ENCODE peak calls at places on chromosomes 3 and 15, in seven cellular contexts. R is effector memory CD4-positive, alpha-beta T cell; J is tibial artery; F is CD8-positive, alpha-beta memory T cell; Q is transverse colon; L is CD8-positive, alpha-beta T cell; T is right cardiac atrium. H is an unnamed sample.
A peak's percentile ranks its signal among the peaks of the same experiment; 100 is the strongest.

GRCh38 chr15:61671736-61672135 is 388.5 kb downstream of the VPS13C start:
- DNase-seq in R (no peak), J (peak; percentile 67), F (no peak), Q (no peak), L (no peak), T (peak; percentile 68), H (no peak)

GRCh38 chr3:129503387-129504010 is 24.9 kb upstream of the RHO start:
- DNase-seq in R (no peak), J (no peak), F (no peak), Q (no peak), L (no peak), T (peak; percentile 20), H (no peak)

GRCh38 chr3:8658326-8659212 is 14.0 kb upstream of the SSUH2 start:
- DNase-seq in R (no peak), J (peak; percentile 77), F (no peak), Q (peak; percentile 57), L (no peak), T (peak; percentile 94), H (no peak)

GRCh38 chr3:187209501-187209900 is 12.2 kb downstream of the RTP1 start:
- DNase-seq in R (no peak), J (no peak), F (no peak), Q (no peak), L (no peak), T (no peak), H (no peak)

GRCh38 chr3:10676905-10677304 is 139.1 kb upstream of the SLC6A11 start:
- DNase-seq in R (no peak), J (no peak), F (no peak), Q (no peak), L (no peak), T (no peak), H (no peak)

GRCh38 chr15:59178151-59178705 is 28.4 kb upstream of the LDHAL6B start:
- DNase-seq in R (no peak), J (no peak), F (no peak), Q (no peak), L (no peak), T (no peak), H (no peak)

GRCh38 chr3:37979798-37980476 is 10.6 kb upstream of the VILL start:
- DNase-seq in R (no peak), J (no peak), F (no peak), Q (no peak), L (no peak), T (no peak), H (no peak)

GRCh38 chr3:43211681-43212080 is 74.7 kb upstream of the SNRK start:
- DNase-seq in R (no peak), J (no peak), F (no peak), Q (no peak), L (no peak), T (no peak), H (no peak)

GRCh38 chr3:55487376-55488241 is 503 bp upstream of the WNT5A start:
- DNase-seq in R (no peak), J (no peak), F (no peak), Q (peak; percentile 39), L (no peak), T (peak; percentile 73), H (no peak)

GRCh38 chr15:40458495-40459371 is 12.1 kb upstream of the CHST14 start:
- DNase-seq in R (no peak), J (no peak), F (no peak), Q (no peak), L (no peak), T (peak; percentile 39), H (no peak)

GRCh38 chr3:78507196-78507984 is 1260.4 kb downstream of the ROBO1 start:
- DNase-seq in R (no peak), J (no peak), F (no peak), Q (no peak), L (no peak), T (no peak), H (no peak)

GRCh38 chr3:191269289-191270085 is 59.7 kb upstream of the CCDC50 start:
- DNase-seq in R (no peak), J (no peak), F (no peak), Q (no peak), L (no peak), T (no peak), H (no peak)

GRCh38 chr3:96491868-96492267 is 322.5 kb upstream of the EPHA6 start:
- DNase-seq in R (no peak), J (no peak), F (no peak), Q (no peak), L (no peak), T (no peak), H (no peak)

GRCh38 chr3:96483781-96484180 is 330.6 kb upstream of the EPHA6 start:
- DNase-seq in R (no peak), J (no peak), F (no peak), Q (no peak), L (no peak), T (no peak), H (no peak)

GRCh38 chr3:96491023-96491422 is 323.4 kb upstream of the EPHA6 start:
- DNase-seq in R (no peak), J (no peak), F (no peak), Q (no peak), L (no peak), T (no peak), H (no peak)

DNA sequence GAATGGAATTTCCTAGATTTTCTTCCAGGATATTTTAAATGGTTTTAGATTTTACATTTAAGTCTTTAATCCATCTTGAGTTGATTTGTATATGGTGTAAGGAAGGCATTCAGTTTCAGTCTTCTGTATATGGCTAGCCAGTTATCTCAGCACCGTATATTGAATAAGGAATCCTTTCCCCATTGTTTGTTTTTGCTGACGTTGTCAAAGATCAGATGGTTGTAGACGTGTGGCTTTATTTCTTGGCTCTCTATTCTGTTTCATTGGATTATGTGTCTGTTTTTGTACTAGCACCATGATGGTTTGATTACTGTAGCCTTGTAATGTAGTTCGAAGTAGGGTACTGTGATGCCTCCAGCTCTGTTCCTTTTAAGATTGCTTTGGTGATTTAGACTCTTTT is 325.7 kb upstream of the EPHA6 start:
- DNase-seq in R (no peak), J (no peak), F (no peak), Q (no peak), L (no peak), T (no peak), H (no peak)
- H3K9me3 ChIP-seq in R (no peaks in the 10 kb centered on the region), J (no peaks in the 10 kb centered on the region), F (no peaks in the 10 kb centered on the region), Q (no peaks in the 10 kb centered on the region), L (no peaks in the 10 kb centered on the region), T (no peaks in the 10 kb centered on the region), H (no peaks in the 10 kb centered on the region)

GRCh38 chr3:21447471-21448205 is 303.4 kb downstream of the ZNF385D start:
- DNase-seq in R (no peak), J (no peak), F (no peak), Q (no peak), L (no peak), T (no peak), H (no peak)
- H3K9me3 ChIP-seq in R (no peaks in the 10 kb centered on the region), J (no peaks in the 10 kb centered on the region), F (no peaks in the 10 kb centered on the region), Q (no peaks in the 10 kb centered on the region), L (no peaks in the 10 kb centered on the region), T (no peaks in the 10 kb centered on the region), H (peaks cover 2% of the 10 kb centered on the region)

GRCh38 chr15:25410649-25411048 is 28.2 kb downstream of the UBE3A start:
- DNase-seq in R (no peak), J (no peak), F (no peak), Q (no peak), L (no peak), T (no peak), H (no peak)
- H3K9me3 ChIP-seq in R (no peaks in the 10 kb centered on the region), J (no peaks in the 10 kb centered on the region), F (no peaks in the 10 kb centered on the region), Q (no peaks in the 10 kb centered on the region), L (peaks cover 4% of the 10 kb centered on the region), T (no peaks in the 10 kb centered on the region), H (no peaks in the 10 kb centered on the region)

GRCh38 chr3:462851-463250 is 266.3 kb downstream of the CHL1 start:
- DNase-seq in R (no peak), J (no peak), F (no peak), Q (no peak), L (no peak), T (no peak), H (no peak)

GRCh38 chr3:459376-459710 is 262.8 kb downstream of the CHL1 start:
- DNase-seq in R (no peak), J (no peak), F (no peak), Q (no peak), L (no peak), T (no peak), H (no peak)

GRCh38 chr3:454986-455385 is 258.4 kb downstream of the CHL1 start:
- DNase-seq in R (no peak), J (no peak), F (no peak), Q (no peak), L (no peak), T (no peak), H (no peak)

GRCh38 chr3:458124-458523 is 261.6 kb downstream of the CHL1 start:
- DNase-seq in R (no peak), J (no peak), F (no peak), Q (no peak), L (no peak), T (no peak), H (no peak)

DNA sequence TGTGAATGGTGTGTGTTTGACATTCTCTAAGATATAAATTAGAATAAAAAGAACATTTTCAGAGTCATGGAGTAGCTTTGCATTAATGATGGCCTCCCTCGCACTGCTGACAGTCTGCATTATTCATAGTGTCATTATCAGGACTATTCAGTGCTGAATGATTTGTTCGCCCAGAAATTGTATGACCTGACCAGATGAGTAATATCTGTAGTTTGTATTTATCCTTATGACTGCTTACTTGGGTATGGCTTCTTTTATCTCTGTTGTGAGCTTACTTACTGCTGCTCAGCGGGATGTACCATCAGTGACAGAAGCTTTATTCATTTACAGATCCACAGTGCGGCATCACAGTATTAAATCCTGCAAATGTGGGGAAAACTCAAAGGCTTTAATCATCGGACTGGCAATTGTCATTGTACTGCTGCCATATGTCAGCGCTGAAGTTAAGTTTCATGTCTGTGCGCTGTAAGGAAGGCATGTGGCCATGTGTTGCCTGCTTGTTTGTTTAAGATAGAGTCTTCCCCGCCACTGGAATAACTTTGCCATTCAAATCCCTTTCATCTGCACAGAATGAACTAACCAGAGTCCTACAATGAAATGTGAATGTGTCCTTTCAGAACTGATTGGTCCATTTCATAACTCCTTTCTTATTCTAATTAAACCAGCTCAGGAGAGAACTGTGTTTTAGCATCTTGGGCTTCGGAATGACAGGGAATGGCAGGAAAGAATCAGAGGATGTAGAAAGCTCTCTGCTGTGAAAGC is 262.2 kb downstream of the CHL1 start:
- DNase-seq in R (no peak), J (no peak), F (no peak), Q (no peak), L (no peak), T (no peak), H (no peak)
- H3K9me3 ChIP-seq in R (no peaks in the 10 kb centered on the region), J (no peaks in the 10 kb centered on the region), F (no peaks in the 10 kb centered on the region), Q (no peaks in the 10 kb centered on the region), L (no peaks in the 10 kb centered on the region), T (no peaks in the 10 kb centered on the region), H (no peaks in the 10 kb centered on the region)

DNA sequence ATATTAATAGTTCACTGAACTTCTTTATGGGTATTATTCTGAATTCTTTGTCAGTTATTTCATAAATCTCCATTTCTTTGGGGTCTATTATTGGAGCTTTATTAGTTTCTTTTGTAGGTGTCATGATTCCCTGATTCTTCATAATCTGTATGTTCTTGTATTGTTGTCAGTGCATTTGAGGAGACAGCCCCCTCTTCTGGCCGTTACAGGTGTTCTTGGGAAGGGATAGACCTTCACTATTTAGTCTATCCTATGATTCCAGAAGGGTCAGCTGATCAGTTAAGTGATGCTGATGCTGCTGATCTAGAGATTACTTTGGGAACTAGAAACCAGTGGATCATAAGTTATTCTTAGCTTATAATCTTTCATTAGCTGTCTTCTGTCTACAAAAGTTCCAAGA is 34.9 kb downstream of the TMEM39A start:
- DNase-seq in R (no peak), J (no peak), F (no peak), Q (no peak), L (no peak), T (no peak), H (no peak)
- H3K9me3 ChIP-seq in R (peaks cover 29% of the 10 kb centered on the region), J (peaks cover 12% of the 10 kb centered on the region), F (peaks cover 24% of the 10 kb centered on the region), Q (peaks cover 54% of the 10 kb centered on the region), L (peaks cover 26% of the 10 kb centered on the region), T (no peaks in the 10 kb centered on the region), H (peaks cover 23% of the 10 kb centered on the region)

H was measured in T-helper 17 cell.